ENCODE peak calls at places on chromosomes 7 and 10, in seven cellular contexts. One of them, this sample, is unnamed.

GRCh38 chr10:125124907-125125306 is 35.5 kb downstream of the CTBP2 start:
- DNase-seq in IMR-90: peak
- DNase-seq in mesenchymal stem cell: no peak
- DNase-seq in trophoblast cell: no peak
- DNase-seq in H9: no peak
- DNase-seq in H1: no peak
- DNase-seq in neuronal stem cell: no peak
- DNase-seq in this sample: no peak

GRCh38 chr7:80439894-80440811 is 71.7 kb downstream of the GNAT3 start:
- DNase-seq in mesenchymal stem cell: peak
- DNase-seq in trophoblast cell: no peak
- DNase-seq in neuronal stem cell: no peak
- DNase-seq in H1: no peak
- DNase-seq in IMR-90: peak
- DNase-seq in H9: no peak
- DNase-seq in this sample: no peak

GRCh38 chr10:34107623-34108516 is 707.2 kb downstream of the PARD3 start:
- DNase-seq in IMR-90: no peak
- DNase-seq in neuronal stem cell: no peak
- DNase-seq in mesenchymal stem cell: no peak
- DNase-seq in H1: no peak
- DNase-seq in H9: no peak
- DNase-seq in trophoblast cell: no peak
- DNase-seq in this sample: no peak

GRCh38 chr7:157150825-157151412 is 12.2 kb downstream of the UBE3C start:
- DNase-seq in mesenchymal stem cell: peak
- DNase-seq in trophoblast cell: no peak
- DNase-seq in IMR-90: peak
- DNase-seq in neuronal stem cell: peak
- DNase-seq in H1: peak
- DNase-seq in H9: peak
- DNase-seq in this sample: peak

GRCh38 chr7:50721661-50722259 is 60.9 kb downstream of the GRB10 start:
- DNase-seq in IMR-90: no peak
- DNase-seq in H1: no peak
- DNase-seq in mesenchymal stem cell: no peak
- DNase-seq in trophoblast cell: no peak
- DNase-seq in neuronal stem cell: no peak
- DNase-seq in H9: no peak
- DNase-seq in this sample: peak

GRCh38 chr10:133359554-133359971 is 1.7 kb upstream of the FUOM start:
- DNase-seq in H1: no peak
- DNase-seq in trophoblast cell: peak
- DNase-seq in mesenchymal stem cell: no peak
- DNase-seq in H9: no peak
- DNase-seq in IMR-90: no peak
- DNase-seq in neuronal stem cell: no peak
- DNase-seq in this sample: no peak

GRCh38 chr7:142720981-142721380 is 28.3 kb upstream of the PRSS1 start:
- DNase-seq in mesenchymal stem cell: no peak
- DNase-seq in H1: no peak
- DNase-seq in trophoblast cell: no peak
- DNase-seq in IMR-90: no peak
- DNase-seq in H9: no peak
- DNase-seq in neuronal stem cell: no peak
- DNase-seq in this sample: no peak

GRCh38 chr10:71083457-71083975 is 128.9 kb upstream of the UNC5B start:
- DNase-seq in mesenchymal stem cell: no peak
- DNase-seq in trophoblast cell: no peak
- DNase-seq in neuronal stem cell: no peak
- DNase-seq in H1: peak
- DNase-seq in H9: peak
- DNase-seq in IMR-90: no peak
- DNase-seq in this sample: no peak

GRCh38 chr10:31101123-31101522 is 69.5 kb upstream of the ZNF438 start:
- DNase-seq in neuronal stem cell: no peak
- DNase-seq in IMR-90: peak
- DNase-seq in H9: no peak
- DNase-seq in trophoblast cell: no peak
- DNase-seq in H1: no peak
- DNase-seq in mesenchymal stem cell: peak
- DNase-seq in this sample: no peak

GRCh38 chr7:129169705-129170319 is 18.6 kb upstream of the SMO start:
- DNase-seq in mesenchymal stem cell: peak
- DNase-seq in IMR-90: no peak
- DNase-seq in trophoblast cell: no peak
- DNase-seq in H1: peak
- DNase-seq in neuronal stem cell: no peak
- DNase-seq in H9: peak
- DNase-seq in this sample: peak

GRCh38 chr10:96043157-96043894 is at the start of gene CCNJ:
- DNase-seq in H1: peak
- DNase-seq in trophoblast cell: peak
- DNase-seq in IMR-90: peak
- DNase-seq in H9: peak
- DNase-seq in neuronal stem cell: peak
- DNase-seq in mesenchymal stem cell: peak
- DNase-seq in this sample: peak

GRCh38 chr10:24120651-24121050 is 88.3 kb upstream of the KIAA1217 start:
- DNase-seq in neuronal stem cell: no peak
- DNase-seq in trophoblast cell: no peak
- DNase-seq in mesenchymal stem cell: no peak
- DNase-seq in H1: no peak
- DNase-seq in IMR-90: no peak
- DNase-seq in H9: no peak
- DNase-seq in this sample: no peak

GRCh38 chr10:63456437-63457210 is 9.2 kb downstream of the JMJD1C start:
- DNase-seq in trophoblast cell: no peak
- DNase-seq in mesenchymal stem cell: peak
- DNase-seq in H9: no peak
- DNase-seq in IMR-90: peak
- DNase-seq in H1: no peak
- DNase-seq in neuronal stem cell: no peak
- DNase-seq in this sample: peak

GRCh38 chr10:44022203-44022602 is 362.7 kb downstream of the CXCL12 start:
- DNase-seq in neuronal stem cell: no peak
- DNase-seq in IMR-90: no peak
- DNase-seq in H1: no peak
- DNase-seq in trophoblast cell: no peak
- DNase-seq in mesenchymal stem cell: no peak
- DNase-seq in H9: no peak
- DNase-seq in this sample: no peak

GRCh38 chr10:50419756-50420155 is 168.4 kb upstream of the ASAH2 start:
- DNase-seq in H1: no peak
- DNase-seq in IMR-90: no peak
- DNase-seq in neuronal stem cell: no peak
- DNase-seq in trophoblast cell: no peak
- DNase-seq in H9: no peak
- DNase-seq in mesenchymal stem cell: no peak
- DNase-seq in this sample: no peak

GRCh38 chr10:43437141-43437860 is 390 bp downstream of the ZNF487 start:
- DNase-seq in trophoblast cell: peak
- DNase-seq in IMR-90: no peak
- DNase-seq in neuronal stem cell: peak
- DNase-seq in mesenchymal stem cell: peak
- DNase-seq in H1: no peak
- DNase-seq in H9: no peak
- DNase-seq in this sample: no peak

GRCh38 chr10:114874827-114875541 is 53.4 kb downstream of the FHIP2A start:
- DNase-seq in H9: peak
- DNase-seq in mesenchymal stem cell: peak
- DNase-seq in neuronal stem cell: peak
- DNase-seq in trophoblast cell: no peak
- DNase-seq in IMR-90: peak
- DNase-seq in H1: peak
- DNase-seq in this sample: peak

GRCh38 chr10:7424315-7424714 is 13.5 kb upstream of the SFMBT2 start:
- DNase-seq in H9: peak
- DNase-seq in H1: peak
- DNase-seq in trophoblast cell: no peak
- DNase-seq in neuronal stem cell: no peak
- DNase-seq in mesenchymal stem cell: no peak
- DNase-seq in IMR-90: no peak
- DNase-seq in this sample: peak

GRCh38 chr7:155669717-155670505 is 25.4 kb downstream of the RBM33 start:
- DNase-seq in H1: peak
- DNase-seq in trophoblast cell: no peak
- DNase-seq in neuronal stem cell: no peak
- DNase-seq in IMR-90: peak
- DNase-seq in mesenchymal stem cell: no peak
- DNase-seq in H9: peak
- DNase-seq in this sample: peak

GRCh38 chr10:1596482-1596881 is 140.8 kb downstream of the ADARB2 start:
- DNase-seq in H9: peak
- DNase-seq in trophoblast cell: no peak
- DNase-seq in H1: no peak
- DNase-seq in mesenchymal stem cell: no peak
- DNase-seq in neuronal stem cell: no peak
- DNase-seq in IMR-90: no peak
- DNase-seq in this sample: no peak

GRCh38 chr7:70952311-70952710 is 179.6 kb upstream of the GALNT17 start:
- DNase-seq in mesenchymal stem cell: no peak
- DNase-seq in trophoblast cell: no peak
- DNase-seq in H1: peak
- DNase-seq in IMR-90: no peak
- DNase-seq in H9: no peak
- DNase-seq in neuronal stem cell: no peak
- DNase-seq in this sample: no peak

GRCh38 chr7:123154231-123154860 is 45.4 kb downstream of the SLC13A1 start:
- DNase-seq in H1: peak
- DNase-seq in mesenchymal stem cell: peak
- DNase-seq in trophoblast cell: peak
- DNase-seq in H9: peak
- DNase-seq in neuronal stem cell: peak
- DNase-seq in IMR-90: peak
- DNase-seq in this sample: peak

GRCh38 chr7:101942603-101943210 is 125.3 kb downstream of the CUX1 start:
- DNase-seq in neuronal stem cell: no peak
- DNase-seq in trophoblast cell: no peak
- DNase-seq in IMR-90: no peak
- DNase-seq in mesenchymal stem cell: no peak
- DNase-seq in H1: no peak
- DNase-seq in H9: no peak
- DNase-seq in this sample: no peak

GRCh38 chr10:5567477-5567876 is 42.7 kb downstream of the CALML3 start:
- DNase-seq in neuronal stem cell: no peak
- DNase-seq in mesenchymal stem cell: no peak
- DNase-seq in H1: no peak
- DNase-seq in H9: no peak
- DNase-seq in trophoblast cell: no peak
- DNase-seq in IMR-90: no peak
- DNase-seq in this sample: no peak
- H2AK5ac ChIP-seq in neuronal stem cell: no peak
- H2AK5ac ChIP-seq in mesenchymal stem cell: no peak
- H2AK5ac ChIP-seq in H1: no peak
- H2AK5ac ChIP-seq in H9: no peak
- H2AK5ac ChIP-seq in trophoblast cell: no peak
- H2AK5ac ChIP-seq in IMR-90: no peak
- H2AK5ac ChIP-seq in this sample: no peak

GRCh38 chr10:3482200-3482993 is 302.6 kb downstream of the KLF6 start:
- DNase-seq in trophoblast cell: peak
- DNase-seq in H1: no peak
- DNase-seq in IMR-90: peak
- DNase-seq in neuronal stem cell: peak
- DNase-seq in H9: no peak
- DNase-seq in mesenchymal stem cell: peak
- DNase-seq in this sample: peak

GRCh38 chr10:3486346-3487065 is 298.5 kb downstream of the KLF6 start:
- DNase-seq in IMR-90: peak
- DNase-seq in neuronal stem cell: peak
- DNase-seq in trophoblast cell: peak
- DNase-seq in H1: peak
- DNase-seq in H9: peak
- DNase-seq in mesenchymal stem cell: peak
- DNase-seq in this sample: peak

GRCh38 chr10:3485287-3485686 is 299.7 kb downstream of the KLF6 start:
- DNase-seq in IMR-90: no peak
- DNase-seq in mesenchymal stem cell: no peak
- DNase-seq in neuronal stem cell: no peak
- DNase-seq in H1: no peak
- DNase-seq in H9: no peak
- DNase-seq in trophoblast cell: no peak
- DNase-seq in this sample: peak

GRCh38 chr10:3487228-3487627 is 297.8 kb downstream of the KLF6 start:
- DNase-seq in H9: no peak
- DNase-seq in neuronal stem cell: no peak
- DNase-seq in H1: no peak
- DNase-seq in trophoblast cell: no peak
- DNase-seq in mesenchymal stem cell: no peak
- DNase-seq in IMR-90: no peak
- DNase-seq in this sample: peak

GRCh38 chr10:3484306-3485187 is 300.5 kb downstream of the KLF6 start:
- DNase-seq in H9: no peak
- DNase-seq in IMR-90: peak
- DNase-seq in trophoblast cell: peak
- DNase-seq in neuronal stem cell: no peak
- DNase-seq in H1: no peak
- DNase-seq in mesenchymal stem cell: peak
- DNase-seq in this sample: peak
- H2BK120ac ChIP-seq in H9: no peak
- H2BK120ac ChIP-seq in IMR-90: peak
- H2BK120ac ChIP-seq in trophoblast cell: peak
- H2BK120ac ChIP-seq in neuronal stem cell: no peak
- H2BK120ac ChIP-seq in H1: no peak
- H2BK120ac ChIP-seq in mesenchymal stem cell: peak
- H2BK120ac ChIP-seq in this sample: no peak

GRCh38 chr10:27618906-27619305 is 114.8 kb downstream of the RAB18 start:
- DNase-seq in H9: no peak
- DNase-seq in H1: no peak
- DNase-seq in trophoblast cell: no peak
- DNase-seq in neuronal stem cell: no peak
- DNase-seq in IMR-90: no peak
- DNase-seq in mesenchymal stem cell: no peak
- DNase-seq in this sample: no peak
- H2BK5ac ChIP-seq in H9: no peak
- H2BK5ac ChIP-seq in H1: no peak
- H2BK5ac ChIP-seq in trophoblast cell: no peak
- H2BK5ac ChIP-seq in neuronal stem cell: no peak
- H2BK5ac ChIP-seq in IMR-90: no peak
- H2BK5ac ChIP-seq in mesenchymal stem cell: no peak
- H2BK5ac ChIP-seq in this sample: no peak

GRCh38 chr7:36999851-37000480 is 275.7 kb upstream of the AOAH start:
- DNase-seq in mesenchymal stem cell: no peak
- DNase-seq in trophoblast cell: no peak
- DNase-seq in H9: no peak
- DNase-seq in IMR-90: no peak
- DNase-seq in neuronal stem cell: no peak
- DNase-seq in H1: no peak
- DNase-seq in this sample: no peak

GRCh38 chr7:36994456-36995112 is 270.3 kb upstream of the AOAH start:
- DNase-seq in trophoblast cell: no peak
- DNase-seq in neuronal stem cell: no peak
- DNase-seq in H1: no peak
- DNase-seq in H9: no peak
- DNase-seq in mesenchymal stem cell: peak
- DNase-seq in IMR-90: no peak
- DNase-seq in this sample: peak

GRCh38 chr7:36995776-36996175 is 271.5 kb upstream of the AOAH start:
- DNase-seq in H9: no peak
- DNase-seq in H1: no peak
- DNase-seq in mesenchymal stem cell: no peak
- DNase-seq in neuronal stem cell: no peak
- DNase-seq in IMR-90: no peak
- DNase-seq in trophoblast cell: no peak
- DNase-seq in this sample: no peak

GRCh38 chr7:37000514-37000913 is 276.2 kb upstream of the AOAH start:
- DNase-seq in neuronal stem cell: no peak
- DNase-seq in mesenchymal stem cell: no peak
- DNase-seq in H9: no peak
- DNase-seq in H1: no peak
- DNase-seq in IMR-90: no peak
- DNase-seq in trophoblast cell: no peak
- DNase-seq in this sample: no peak
- H2AK5ac ChIP-seq in neuronal stem cell: no peak
- H2AK5ac ChIP-seq in mesenchymal stem cell: no peak
- H2AK5ac ChIP-seq in H9: no peak
- H2AK5ac ChIP-seq in H1: no peak
- H2AK5ac ChIP-seq in IMR-90: no peak
- H2AK5ac ChIP-seq in trophoblast cell: no peak
- H2AK5ac ChIP-seq in this sample: no peak

This sample was measured in mesendoderm.